ENCODE peak calls at places on chromosomes 16 and 17, in five cellular contexts. One of them, this sample, is unnamed.

GRCh38 chr16:85735225-85735722 is 15.6 kb downstream of the C16orf74 start:
- DNase-seq in fibroblast of lung: no peak
- DNase-seq in SK-N-SH: no peak
- DNase-seq in cardiac muscle cell: no peak
- DNase-seq in HFFc6: no peak
- DNase-seq in this sample: no peak

GRCh38 chr17:71085238-71086033 is 916.1 kb downstream of the KCNJ2 start:
- DNase-seq in fibroblast of lung: peak
- DNase-seq in SK-N-SH: peak
- DNase-seq in cardiac muscle cell: peak
- DNase-seq in HFFc6: no peak
- DNase-seq in this sample: peak

GRCh38 chr16:76947694-76948093 is 243.3 kb upstream of the MON1B start:
- DNase-seq in fibroblast of lung: peak
- DNase-seq in SK-N-SH: peak
- DNase-seq in cardiac muscle cell: peak
- DNase-seq in HFFc6: no peak
- DNase-seq in this sample: no peak

GRCh38 chr16:592518-593306 is 2.8 kb downstream of the RAB40C start:
- DNase-seq in fibroblast of lung: peak
- DNase-seq in SK-N-SH: no peak
- DNase-seq in cardiac muscle cell: peak
- DNase-seq in HFFc6: no peak
- DNase-seq in this sample: no peak

GRCh38 chr17:46850688-46851028 is 725 bp upstream of the WNT9B start:
- DNase-seq in fibroblast of lung: no peak
- DNase-seq in SK-N-SH: no peak
- DNase-seq in cardiac muscle cell: no peak
- DNase-seq in HFFc6: no peak
- DNase-seq in this sample: no peak

GRCh38 chr17:73474370-73474988 is 162.7 kb upstream of the CDC42EP4 start:
- DNase-seq in fibroblast of lung: peak
- DNase-seq in SK-N-SH: peak
- DNase-seq in cardiac muscle cell: peak
- DNase-seq in HFFc6: no peak
- DNase-seq in this sample: no peak

GRCh38 chr17:81577278-81578000 is 25.3 kb upstream of the FAAP100 start:
- DNase-seq in fibroblast of lung: no peak
- DNase-seq in SK-N-SH: no peak
- DNase-seq in cardiac muscle cell: peak
- DNase-seq in HFFc6: no peak
- DNase-seq in this sample: no peak

GRCh38 chr17:55285340-55286301 is 20.9 kb downstream of the HLF start:
- DNase-seq in fibroblast of lung: peak
- DNase-seq in SK-N-SH: no peak
- DNase-seq in cardiac muscle cell: peak
- DNase-seq in HFFc6: peak
- DNase-seq in this sample: no peak

DNA sequence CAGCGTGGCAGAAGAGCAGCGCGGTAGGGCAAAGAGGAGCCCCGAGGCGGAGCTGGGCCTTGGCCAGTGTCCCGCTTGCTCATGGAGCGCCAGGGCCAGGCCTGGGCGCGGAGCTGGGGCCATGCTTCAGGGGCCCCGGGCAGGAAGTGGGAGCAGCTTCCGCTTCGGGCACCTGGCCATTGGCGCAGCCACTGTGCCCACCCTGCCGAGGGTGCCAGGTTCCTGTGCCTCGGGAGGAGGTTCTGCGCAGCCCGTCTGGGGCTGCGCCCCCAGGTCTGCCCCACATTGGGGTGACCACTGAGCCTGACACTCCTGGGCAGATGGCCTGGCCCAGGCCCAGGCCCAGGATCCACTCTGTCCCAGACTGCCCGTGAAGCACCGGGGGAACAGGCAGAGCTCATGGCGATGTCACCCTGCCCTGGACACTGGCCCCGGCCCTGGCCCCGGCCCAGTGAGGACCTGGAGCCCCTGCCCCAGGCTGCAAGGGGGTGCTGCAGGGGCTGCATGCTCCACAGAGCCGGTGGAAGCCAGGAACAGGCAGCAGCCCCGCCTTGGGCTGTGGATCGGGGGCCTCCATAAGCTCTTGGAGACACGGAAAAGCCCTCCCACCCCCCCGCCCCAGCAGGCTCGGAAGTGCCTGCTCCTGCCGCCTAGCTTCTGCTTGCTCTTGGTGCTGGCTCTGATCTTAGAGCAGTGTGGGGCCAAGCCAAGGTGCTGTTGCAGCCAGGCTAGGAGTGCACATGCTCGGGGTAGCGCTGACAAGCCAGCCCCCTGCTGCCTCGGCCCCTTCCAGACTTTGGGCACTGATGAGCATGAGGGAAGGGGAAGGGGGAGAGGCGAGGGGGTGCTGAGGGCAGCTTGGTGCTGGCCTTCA is 35.9 kb upstream of the FOXJ1 start:
- DNase-seq in fibroblast of lung: no peak
- DNase-seq in SK-N-SH: no peak
- DNase-seq in cardiac muscle cell: no peak
- DNase-seq in HFFc6: no peak
- DNase-seq in this sample: no peak
- TF ChIP-seq CTCF in fibroblast of lung: no peak
- TF ChIP-seq CTCF in SK-N-SH: no peak
- TF ChIP-seq CTCF in cardiac muscle cell: no peak
- TF ChIP-seq CTCF in HFFc6: no peak
- TF ChIP-seq CTCF in this sample: no peak

GRCh38 chr17:17890773-17891759 is 54.3 kb upstream of the SREBF1 start:
- DNase-seq in fibroblast of lung: peak
- DNase-seq in SK-N-SH: peak
- DNase-seq in cardiac muscle cell: peak
- DNase-seq in HFFc6: peak
- DNase-seq in this sample: peak
- TF ChIP-seq CTCF in fibroblast of lung: peak
- TF ChIP-seq CTCF in SK-N-SH: peak
- TF ChIP-seq CTCF in cardiac muscle cell: peak
- TF ChIP-seq CTCF in HFFc6: peak
- TF ChIP-seq CTCF in this sample: peak

GRCh38 chr17:13027246-13027645 is 9.4 kb upstream of the ELAC2 start:
- DNase-seq in fibroblast of lung: no peak
- DNase-seq in SK-N-SH: no peak
- DNase-seq in cardiac muscle cell: no peak
- DNase-seq in HFFc6: no peak
- DNase-seq in this sample: no peak

GRCh38 chr17:13031718-13032350 is 14.0 kb upstream of the ELAC2 start:
- DNase-seq in fibroblast of lung: peak
- DNase-seq in SK-N-SH: peak
- DNase-seq in cardiac muscle cell: peak
- DNase-seq in HFFc6: peak
- DNase-seq in this sample: peak

GRCh38 chr17:13029340-13029739 is 11.5 kb upstream of the ELAC2 start:
- DNase-seq in fibroblast of lung: no peak
- DNase-seq in SK-N-SH: no peak
- DNase-seq in cardiac muscle cell: peak
- DNase-seq in HFFc6: no peak
- DNase-seq in this sample: no peak

GRCh38 chr17:13025687-13026086 is 7.9 kb upstream of the ELAC2 start:
- DNase-seq in fibroblast of lung: no peak
- DNase-seq in SK-N-SH: no peak
- DNase-seq in cardiac muscle cell: no peak
- DNase-seq in HFFc6: no peak
- DNase-seq in this sample: no peak

GRCh38 chr17:13030459-13031305 is 12.9 kb upstream of the ELAC2 start:
- DNase-seq in fibroblast of lung: peak
- DNase-seq in SK-N-SH: peak
- DNase-seq in cardiac muscle cell: peak
- DNase-seq in HFFc6: peak
- DNase-seq in this sample: no peak
- TF ChIP-seq CTCF in fibroblast of lung: peak
- TF ChIP-seq CTCF in SK-N-SH: peak
- TF ChIP-seq CTCF in cardiac muscle cell: peak
- TF ChIP-seq CTCF in HFFc6: peak
- TF ChIP-seq CTCF in this sample: peak

DNA sequence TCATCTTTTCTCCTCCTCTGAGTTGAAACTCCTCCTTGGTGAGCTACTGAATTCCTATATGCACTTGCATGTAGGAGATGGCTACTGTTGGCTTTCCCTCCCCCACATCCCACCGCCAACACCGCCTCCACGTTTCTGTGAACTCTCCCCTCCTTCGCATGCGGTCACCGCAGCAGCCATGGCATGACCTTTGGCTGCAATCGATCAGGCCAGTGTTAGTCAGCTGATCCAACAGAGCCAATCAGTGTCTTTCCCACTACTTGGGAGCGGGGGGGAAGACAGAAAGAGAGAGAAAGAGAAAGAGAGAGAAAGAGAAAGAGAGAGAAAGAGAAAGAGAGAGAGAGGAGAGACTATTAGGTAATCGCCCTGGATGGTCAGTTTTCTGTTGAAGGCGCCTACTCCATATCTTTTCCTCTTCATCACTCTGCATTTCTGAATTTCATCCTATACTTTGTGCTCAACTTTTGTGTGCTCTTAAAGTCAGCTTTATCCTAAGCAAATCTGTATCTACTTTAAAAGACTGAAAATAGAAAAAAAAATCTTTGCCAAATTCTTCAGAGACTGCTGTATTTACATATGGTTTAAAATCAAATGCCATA is 22.7 kb downstream of the ASGR1 start:
- DNase-seq in fibroblast of lung: no peak
- DNase-seq in SK-N-SH: no peak
- DNase-seq in cardiac muscle cell: no peak
- DNase-seq in HFFc6: no peak
- DNase-seq in this sample: no peak
- TF ChIP-seq CTCF in fibroblast of lung: no peak
- TF ChIP-seq CTCF in SK-N-SH: no peak
- TF ChIP-seq CTCF in cardiac muscle cell: no peak
- TF ChIP-seq CTCF in HFFc6: no peak
- TF ChIP-seq CTCF in this sample: no peak

GRCh38 chr16:67841198-67841815 is 813 bp upstream of the THAP11 start:
- DNase-seq in fibroblast of lung: no peak
- DNase-seq in SK-N-SH: no peak
- DNase-seq in cardiac muscle cell: no peak
- DNase-seq in HFFc6: no peak
- DNase-seq in this sample: no peak

GRCh38 chr16:67844441-67844840 is 2.3 kb upstream of the NUTF2 start:
- DNase-seq in fibroblast of lung: no peak
- DNase-seq in SK-N-SH: no peak
- DNase-seq in cardiac muscle cell: no peak
- DNase-seq in HFFc6: peak
- DNase-seq in this sample: no peak

GRCh38 chr16:67843343-67843765 is 1.2 kb downstream of the THAP11 start:
- DNase-seq in fibroblast of lung: peak
- DNase-seq in SK-N-SH: no peak
- DNase-seq in cardiac muscle cell: no peak
- DNase-seq in HFFc6: peak
- DNase-seq in this sample: no peak

GRCh38 chr16:67841816-67842508 is at the start of gene THAP11:
- DNase-seq in fibroblast of lung: peak
- DNase-seq in SK-N-SH: peak
- DNase-seq in cardiac muscle cell: peak
- DNase-seq in HFFc6: peak
- DNase-seq in this sample: peak

GRCh38 chr16:67842509-67843342 is 606 bp downstream of the THAP11 start:
- DNase-seq in fibroblast of lung: peak
- DNase-seq in SK-N-SH: peak
- DNase-seq in cardiac muscle cell: peak
- DNase-seq in HFFc6: peak
- DNase-seq in this sample: peak
- TF ChIP-seq CTCF in fibroblast of lung: peak
- TF ChIP-seq CTCF in SK-N-SH: peak
- TF ChIP-seq CTCF in cardiac muscle cell: peak
- TF ChIP-seq CTCF in HFFc6: peak
- TF ChIP-seq CTCF in this sample: no peak

GRCh38 chr16:49739381-49739780 is 116.5 kb downstream of the ZNF423 start:
- DNase-seq in fibroblast of lung: no peak
- DNase-seq in SK-N-SH: peak
- DNase-seq in cardiac muscle cell: no peak
- DNase-seq in HFFc6: no peak
- DNase-seq in this sample: peak
- TF ChIP-seq CTCF in fibroblast of lung: no peak
- TF ChIP-seq CTCF in SK-N-SH: peak
- TF ChIP-seq CTCF in cardiac muscle cell: peak
- TF ChIP-seq CTCF in HFFc6: no peak
- TF ChIP-seq CTCF in this sample: no peak

GRCh38 chr17:1170739-1171138 is 9.0 kb downstream of the ABR start:
- DNase-seq in fibroblast of lung: no peak
- DNase-seq in SK-N-SH: no peak
- DNase-seq in cardiac muscle cell: no peak
- DNase-seq in HFFc6: no peak
- DNase-seq in this sample: peak
- TF ChIP-seq CTCF in fibroblast of lung: no peak
- TF ChIP-seq CTCF in SK-N-SH: peak
- TF ChIP-seq CTCF in cardiac muscle cell: peak
- TF ChIP-seq CTCF in HFFc6: no peak
- TF ChIP-seq CTCF in this sample: peak

GRCh38 chr17:21373696-21374454 is 2.3 kb upstream of the KCNJ12 start:
- DNase-seq in fibroblast of lung: no peak
- DNase-seq in SK-N-SH: no peak
- DNase-seq in cardiac muscle cell: no peak
- DNase-seq in HFFc6: no peak
- DNase-seq in this sample: no peak
- TF ChIP-seq CTCF in fibroblast of lung: no peak
- TF ChIP-seq CTCF in SK-N-SH: no peak
- TF ChIP-seq CTCF in cardiac muscle cell: no peak
- TF ChIP-seq CTCF in HFFc6: peak
- TF ChIP-seq CTCF in this sample: no peak